ENCODE peak calls at places on chromosomes 11 and 22, in five cellular contexts. C is astrocyte, B is sigmoid colon, P is SJSA1, O is tibial artery. E is an unnamed sample.

GRCh38 chr11:76660533-76661305 is 9.8 kb downstream of the LRRC32 start:
- DNase-seq in C (no peak), B (peak; percentile 62), P (no peak), O (peak; percentile 66), E (peak; percentile 56)

GRCh38 chr11:15663778-15664218 is 549.1 kb downstream of the INSC start:
- DNase-seq in C (no peak), B (no peak), P (peak; percentile 77), O (no peak), E (no peak)

GRCh38 chr11:93236741-93237675 is 39.2 kb upstream of the SLC36A4 start:
- DNase-seq in C (peak; percentile 10), B (no peak), P (no peak), O (no peak), E (no peak)

GRCh38 chr22:42412744-42413220 is 19.4 kb downstream of the NFAM1 start:
- DNase-seq in C (no peak), B (peak; percentile 78), P (no peak), O (no peak), E (no peak)

GRCh38 chr11:32374261-32374711 is 61.1 kb downstream of the WT1 start:
- DNase-seq in C (no peak), B (no peak), P (no peak), O (no peak), E (no peak)

GRCh38 chr11:97965849-97966646 is 1054.7 kb upstream of the CNTN5 start:
- DNase-seq in C (peak; percentile 96), B (no peak), P (peak; percentile 58), O (no peak), E (no peak)

GRCh38 chr22:20138868-20139267 is 7.3 kb downstream of the ZDHHC8 start:
- DNase-seq in C (no peak), B (no peak), P (no peak), O (no peak), E (no peak)

GRCh38 chr22:50242406-50242949 is 2.3 kb downstream of the TUBGCP6 start:
- DNase-seq in C (no peak), B (no peak), P (no peak), O (no peak), E (no peak)

GRCh38 chr11:91230647-91231046 is 994.0 kb upstream of the FAT3 start:
- DNase-seq in C (no peak), B (no peak), P (no peak), O (no peak), E (no peak)

GRCh38 chr22:28670691-28671261 is 8.9 kb downstream of the TTC28 start:
- DNase-seq in C (peak; percentile 14), B (no peak), P (no peak), O (no peak), E (no peak)

GRCh38 chr22:43110444-43110926 is at the start of gene BIK:
- DNase-seq in C (no peak), B (no peak), P (peak; percentile 17), O (no peak), E (no peak)

GRCh38 chr22:44544523-44545433 is 46.7 kb upstream of the RTL6 start:
- DNase-seq in C (no peak), B (no peak), P (no peak), O (peak; percentile 47), E (peak; percentile 37)

GRCh38 chr11:81869337-81870065 is 864.2 kb downstream of the FAM181B start:
- DNase-seq in C (peak; percentile 8), B (no peak), P (no peak), O (no peak), E (no peak)

GRCh38 chr11:86978247-86978646 is 23.1 kb upstream of the FZD4 start:
- DNase-seq in C (no peak), B (peak; percentile 82), P (no peak), O (peak; percentile 77), E (no peak)

GRCh38 chr11:61904539-61905048 is 12.8 kb downstream of the RAB3IL1 start:
- DNase-seq in C (no peak), B (no peak), P (no peak), O (no peak), E (no peak)

GRCh38 chr22:45217806-45218205 is 22.9 kb downstream of the KIAA0930 start:
- DNase-seq in C (no peak), B (no peak), P (no peak), O (no peak), E (no peak)

GRCh38 chr11:48150213-48150612 is 66.4 kb upstream of the OR4B1 start:
- DNase-seq in C (peak; percentile 71), B (no peak), P (no peak), O (no peak), E (no peak)

GRCh38 chr22:46273432-46274148 is 5.8 kb downstream of the TTC38 start:
- DNase-seq in C (no peak), B (no peak), P (no peak), O (peak; percentile 40), E (no peak)
- H3K36me3 ChIP-seq in C (peaks cover 22% of the 10 kb centered on the region), B (peaks cover 14% of the 10 kb centered on the region), P (peaks cover 72% of the 10 kb centered on the region), O (peaks cover 82% of the 10 kb centered on the region), E (peaks cover 14% of the 10 kb centered on the region)

GRCh38 chr11:111417766-111418435 is 38.8 kb upstream of the POU2AF1 start:
- DNase-seq in C (peak; percentile 71), B (peak; percentile 94), P (peak; percentile 74), O (no peak), E (no peak)
- H3K4me3 ChIP-seq in C (no peak overlapping the region), B (no peak overlapping the region), P (no peak overlapping the region), O (no peak overlapping the region), E (no peak overlapping the region)

DNA sequence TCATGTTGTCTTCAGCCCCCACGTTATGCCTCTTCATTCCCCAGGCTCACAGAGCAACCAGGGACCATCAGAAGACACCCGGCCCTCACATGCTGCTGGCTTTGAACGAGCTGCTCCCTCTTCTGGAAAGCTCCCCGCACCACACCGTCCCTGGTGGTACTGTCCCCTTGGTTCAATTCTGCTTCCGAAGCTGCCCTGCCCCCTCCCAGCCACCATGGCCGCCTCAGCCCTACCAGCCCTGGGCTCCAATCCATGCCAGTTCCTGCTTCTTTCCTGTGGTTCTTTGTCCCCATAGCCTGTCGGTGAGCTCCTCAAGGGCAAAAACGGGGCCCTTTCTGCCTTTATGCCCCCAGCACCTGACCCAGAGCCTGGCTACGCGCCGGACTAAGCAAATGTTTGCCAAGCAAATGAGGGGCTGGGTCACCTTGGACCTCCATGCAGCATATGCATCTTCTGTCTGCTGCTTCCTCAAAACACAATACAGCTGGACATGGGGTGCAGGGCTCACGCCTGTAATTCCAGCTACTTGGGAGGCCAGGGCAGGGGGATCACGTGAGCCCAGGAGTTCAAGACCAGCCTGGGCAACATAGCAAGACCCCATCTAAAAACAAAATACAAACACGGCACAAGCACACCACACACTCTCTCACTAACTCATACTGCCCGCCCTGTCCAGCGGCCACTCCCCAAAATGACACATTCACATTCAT is 21.3 kb downstream of the TNKS1BP1 start:
- DNase-seq in C (no peak), B (peak; percentile 43), P (no peak), O (peak; percentile 52), E (no peak)
- H3K36me3 ChIP-seq in C (peaks cover 40% of the 10 kb centered on the region), B (peaks cover 39% of the 10 kb centered on the region), P (peaks cover 83% of the 10 kb centered on the region), O (peaks cover 92% of the 10 kb centered on the region), E (peaks cover 84% of the 10 kb centered on the region)

DNA sequence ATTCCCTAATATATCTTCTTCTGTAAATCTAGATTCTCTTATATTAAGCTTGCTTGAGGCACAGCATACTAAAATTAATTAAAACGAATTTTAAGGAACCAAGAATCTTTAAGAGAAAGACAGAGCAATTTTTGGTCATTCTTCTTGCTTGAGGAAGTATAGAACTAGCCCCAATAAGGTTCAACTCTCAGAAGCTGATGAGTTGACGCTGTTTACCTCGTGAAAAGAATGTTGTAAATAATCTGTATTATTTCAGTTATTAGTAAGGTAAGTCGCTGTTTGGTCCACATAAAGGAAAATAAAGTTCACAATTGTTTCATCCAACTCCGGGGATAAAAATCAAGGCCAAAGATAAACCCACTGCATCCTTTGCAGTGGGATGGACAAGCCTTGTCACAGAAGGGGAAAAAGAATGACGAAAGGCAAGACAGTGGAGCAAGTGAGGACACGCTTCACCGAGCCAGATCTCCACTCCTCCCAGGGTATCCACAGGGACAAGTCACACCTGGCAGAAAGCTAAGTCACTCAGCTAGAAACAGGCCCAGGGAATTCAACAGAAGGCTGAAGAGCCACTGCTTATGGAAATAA is 796 bp downstream of the POU2AF1 start:
- DNase-seq in C (no peak), B (no peak), P (no peak), O (no peak), E (no peak)
- H3K4me3 ChIP-seq in C (no peak overlapping the region), B (no peak overlapping the region), P (no peak overlapping the region), O (no peak overlapping the region), E (no peak overlapping the region)

GRCh38 chr22:46308283-46308988 is 11.8 kb downstream of the GTSE1 start:
- DNase-seq in C (no peak), B (no peak), P (no peak), O (no peak), E (no peak)

GRCh38 chr22:46312056-46312455 is 15.4 kb downstream of the GTSE1 start:
- DNase-seq in C (no peak), B (no peak), P (no peak), O (no peak), E (no peak)

DNA sequence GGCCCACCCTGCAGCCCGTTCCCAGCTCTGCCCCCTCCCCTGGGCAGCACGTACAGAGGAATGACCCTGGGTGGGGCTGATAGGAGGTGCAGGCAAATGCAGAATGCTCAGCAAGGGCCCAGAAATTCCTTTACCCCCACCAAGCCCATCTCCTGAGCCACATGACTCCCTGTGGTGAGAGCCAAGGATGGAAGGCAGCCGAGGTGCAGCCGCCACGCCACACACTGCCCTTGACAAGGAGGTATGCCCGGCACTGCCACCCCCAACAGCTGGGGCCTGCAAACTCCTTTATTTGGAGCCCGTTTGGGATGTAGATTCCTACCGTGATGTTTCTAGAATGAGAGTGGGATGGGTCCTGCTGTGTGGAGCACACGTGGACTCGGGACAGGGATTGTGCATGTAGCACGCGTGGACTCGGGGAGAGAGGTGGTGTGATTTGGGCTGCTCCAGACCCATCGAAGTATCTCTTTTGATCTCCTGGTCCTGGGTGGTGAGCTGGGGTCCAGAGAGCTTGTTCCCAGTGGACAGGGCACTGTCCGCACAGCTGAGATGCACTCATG is 12.9 kb downstream of the GTSE1 start:
- DNase-seq in C (no peak), B (no peak), P (no peak), O (no peak), E (no peak)
- H3K36me3 ChIP-seq in C (peaks cover 6% of the 10 kb centered on the region), B (no peaks in the 10 kb centered on the region), P (peaks cover 92% of the 10 kb centered on the region), O (no peaks in the 10 kb centered on the region), E (peaks cover 71% of the 10 kb centered on the region)

GRCh38 chr11:118098996-118099837 is 12.5 kb upstream of the SMIM35 start:
- DNase-seq in C (no peak), B (peak; percentile 54), P (no peak), O (peak; percentile 19), E (no peak)

GRCh38 chr11:118099838-118100570 is 13.2 kb upstream of the SMIM35 start:
- DNase-seq in C (no peak), B (peak; percentile 28), P (no peak), O (peak; percentile 29), E (no peak)

GRCh38 chr11:118092907-118093571 is 6.3 kb upstream of the SMIM35 start:
- DNase-seq in C (no peak), B (no peak), P (no peak), O (no peak), E (no peak)

GRCh38 chr11:118095493-118095892 is 8.7 kb upstream of the SMIM35 start:
- DNase-seq in C (no peak), B (no peak), P (no peak), O (no peak), E (no peak)

GRCh38 chr11:118095967-118096367 is 9.2 kb upstream of the SMIM35 start:
- DNase-seq in C (no peak), B (no peak), P (no peak), O (no peak), E (no peak)
- H3K4me3 ChIP-seq in C (no peak overlapping the region), B (no peak overlapping the region), P (no peak overlapping the region), O (no peak overlapping the region), E (no peak overlapping the region)